ENCODE peak calls at places on chromosomes 3 and 15, in ten cellular contexts. One of them, this sample, is unnamed.

GRCh38 chr3:147807773-147808172 is 398.6 kb downstream of the ZIC1 start:
- DNase-seq in GOT3: no peak
- DNase-seq in kidney glomerular epithelial cell: no peak
- DNase-seq in fibroblast of lung: no peak
- DNase-seq in effector CD4-positive, alpha-beta T cell: no peak
- DNase-seq in effector memory CD8-positive, alpha-beta T cell: no peak
- DNase-seq in activated naive CD8-positive, alpha-beta T cell treated with anti-CD3 and anti-CD28 coated beads for 36 hours: no peak
- DNase-seq in NCI-H2081: no peak
- DNase-seq in HT-29: no peak
- DNase-seq in CD4-positive, alpha-beta T cell: no peak
- DNase-seq in this sample: no peak

GRCh38 chr3:141876891-141877561 is 583 bp downstream of the ATP1B3 start:
- DNase-seq in GOT3: no peak
- DNase-seq in kidney glomerular epithelial cell: peak; percentile 41
- DNase-seq in fibroblast of lung: peak; percentile 35
- DNase-seq in effector CD4-positive, alpha-beta T cell: peak; percentile 28
- DNase-seq in effector memory CD8-positive, alpha-beta T cell: peak; percentile 51
- DNase-seq in activated naive CD8-positive, alpha-beta T cell treated with anti-CD3 and anti-CD28 coated beads for 36 hours: peak; percentile 69
- DNase-seq in NCI-H2081: peak; percentile 33
- DNase-seq in HT-29: peak; percentile 51
- DNase-seq in CD4-positive, alpha-beta T cell: peak; percentile 37
- DNase-seq in this sample: peak; percentile 32

GRCh38 chr3:43894176-43895049 is 203.7 kb downstream of the ABHD5 start:
- DNase-seq in GOT3: no peak
- DNase-seq in kidney glomerular epithelial cell: peak; percentile 60
- DNase-seq in fibroblast of lung: peak; percentile 75
- DNase-seq in effector CD4-positive, alpha-beta T cell: no peak
- DNase-seq in effector memory CD8-positive, alpha-beta T cell: no peak
- DNase-seq in activated naive CD8-positive, alpha-beta T cell treated with anti-CD3 and anti-CD28 coated beads for 36 hours: peak; percentile 56
- DNase-seq in NCI-H2081: peak; percentile 60
- DNase-seq in HT-29: no peak
- DNase-seq in CD4-positive, alpha-beta T cell: no peak
- DNase-seq in this sample: no peak

GRCh38 chr15:69478259-69478687 is 25.7 kb downstream of the RPLP1 start:
- DNase-seq in GOT3: no peak
- DNase-seq in kidney glomerular epithelial cell: peak; percentile 47
- DNase-seq in fibroblast of lung: peak; percentile 58
- DNase-seq in effector CD4-positive, alpha-beta T cell: peak; percentile 43
- DNase-seq in effector memory CD8-positive, alpha-beta T cell: no peak
- DNase-seq in activated naive CD8-positive, alpha-beta T cell treated with anti-CD3 and anti-CD28 coated beads for 36 hours: peak; percentile 50
- DNase-seq in NCI-H2081: peak; percentile 76
- DNase-seq in HT-29: peak; percentile 74
- DNase-seq in CD4-positive, alpha-beta T cell: peak; percentile 23
- DNase-seq in this sample: no peak

GRCh38 chr3:9211155-9211950 is 38.1 kb downstream of the SRGAP3 start:
- DNase-seq in GOT3: no peak
- DNase-seq in kidney glomerular epithelial cell: no peak
- DNase-seq in fibroblast of lung: peak; percentile 42
- DNase-seq in effector CD4-positive, alpha-beta T cell: no peak
- DNase-seq in effector memory CD8-positive, alpha-beta T cell: no peak
- DNase-seq in activated naive CD8-positive, alpha-beta T cell treated with anti-CD3 and anti-CD28 coated beads for 36 hours: no peak
- DNase-seq in NCI-H2081: no peak
- DNase-seq in HT-29: no peak
- DNase-seq in CD4-positive, alpha-beta T cell: no peak
- DNase-seq in this sample: no peak

GRCh38 chr3:127690106-127690505 is 17.4 kb downstream of the ABTB1 start:
- DNase-seq in GOT3: no peak
- DNase-seq in kidney glomerular epithelial cell: peak; percentile 21
- DNase-seq in fibroblast of lung: peak; percentile 49
- DNase-seq in effector CD4-positive, alpha-beta T cell: no peak
- DNase-seq in effector memory CD8-positive, alpha-beta T cell: no peak
- DNase-seq in activated naive CD8-positive, alpha-beta T cell treated with anti-CD3 and anti-CD28 coated beads for 36 hours: no peak
- DNase-seq in NCI-H2081: no peak
- DNase-seq in HT-29: no peak
- DNase-seq in CD4-positive, alpha-beta T cell: no peak
- DNase-seq in this sample: no peak

GRCh38 chr3:177361042-177361938 is 164.0 kb upstream of the TBL1XR1 start:
- DNase-seq in GOT3: no peak
- DNase-seq in kidney glomerular epithelial cell: no peak
- DNase-seq in fibroblast of lung: no peak
- DNase-seq in effector CD4-positive, alpha-beta T cell: no peak
- DNase-seq in effector memory CD8-positive, alpha-beta T cell: no peak
- DNase-seq in activated naive CD8-positive, alpha-beta T cell treated with anti-CD3 and anti-CD28 coated beads for 36 hours: no peak
- DNase-seq in NCI-H2081: no peak
- DNase-seq in HT-29: no peak
- DNase-seq in CD4-positive, alpha-beta T cell: no peak
- DNase-seq in this sample: no peak

GRCh38 chr15:25068696-25069095 is 113.9 kb downstream of the SNRPN start:
- DNase-seq in GOT3: no peak
- DNase-seq in kidney glomerular epithelial cell: no peak
- DNase-seq in fibroblast of lung: no peak
- DNase-seq in effector CD4-positive, alpha-beta T cell: no peak
- DNase-seq in effector memory CD8-positive, alpha-beta T cell: no peak
- DNase-seq in activated naive CD8-positive, alpha-beta T cell treated with anti-CD3 and anti-CD28 coated beads for 36 hours: no peak
- DNase-seq in NCI-H2081: no peak
- DNase-seq in HT-29: no peak
- DNase-seq in CD4-positive, alpha-beta T cell: no peak
- DNase-seq in this sample: no peak

GRCh38 chr3:30438121-30438520 is 168.3 kb upstream of the TGFBR2 start:
- DNase-seq in GOT3: no peak
- DNase-seq in kidney glomerular epithelial cell: no peak
- DNase-seq in fibroblast of lung: no peak
- DNase-seq in effector CD4-positive, alpha-beta T cell: no peak
- DNase-seq in effector memory CD8-positive, alpha-beta T cell: no peak
- DNase-seq in activated naive CD8-positive, alpha-beta T cell treated with anti-CD3 and anti-CD28 coated beads for 36 hours: no peak
- DNase-seq in NCI-H2081: no peak
- DNase-seq in HT-29: no peak
- DNase-seq in CD4-positive, alpha-beta T cell: no peak
- DNase-seq in this sample: no peak

GRCh38 chr3:64533565-64534317 is 154.1 kb downstream of the ADAMTS9 start:
- DNase-seq in GOT3: peak; percentile 21
- DNase-seq in kidney glomerular epithelial cell: peak; percentile 76
- DNase-seq in fibroblast of lung: peak; percentile 93
- DNase-seq in effector CD4-positive, alpha-beta T cell: no peak
- DNase-seq in effector memory CD8-positive, alpha-beta T cell: no peak
- DNase-seq in activated naive CD8-positive, alpha-beta T cell treated with anti-CD3 and anti-CD28 coated beads for 36 hours: peak; percentile 60
- DNase-seq in NCI-H2081: peak; percentile 80
- DNase-seq in HT-29: peak; percentile 68
- DNase-seq in CD4-positive, alpha-beta T cell: peak; percentile 1
- DNase-seq in this sample: no peak

GRCh38 chr15:63466378-63467192 is 37.8 kb upstream of the USP3 start:
- DNase-seq in GOT3: no peak
- DNase-seq in kidney glomerular epithelial cell: peak; percentile 11
- DNase-seq in fibroblast of lung: peak; percentile 72
- DNase-seq in effector CD4-positive, alpha-beta T cell: peak; percentile 57
- DNase-seq in effector memory CD8-positive, alpha-beta T cell: peak; percentile 71
- DNase-seq in activated naive CD8-positive, alpha-beta T cell treated with anti-CD3 and anti-CD28 coated beads for 36 hours: peak; percentile 27
- DNase-seq in NCI-H2081: peak; percentile 77
- DNase-seq in HT-29: peak; percentile 88
- DNase-seq in CD4-positive, alpha-beta T cell: peak; percentile 35
- DNase-seq in this sample: peak; percentile 43

GRCh38 chr3:113532698-113533533 is 561 bp downstream of the SIDT1 start:
- DNase-seq in GOT3: no peak
- DNase-seq in kidney glomerular epithelial cell: no peak
- DNase-seq in fibroblast of lung: no peak
- DNase-seq in effector CD4-positive, alpha-beta T cell: peak; percentile 28
- DNase-seq in effector memory CD8-positive, alpha-beta T cell: peak; percentile 46
- DNase-seq in activated naive CD8-positive, alpha-beta T cell treated with anti-CD3 and anti-CD28 coated beads for 36 hours: peak; percentile 60
- DNase-seq in NCI-H2081: peak; percentile 4
- DNase-seq in HT-29: peak; percentile 23
- DNase-seq in CD4-positive, alpha-beta T cell: no peak
- DNase-seq in this sample: peak; percentile 57

GRCh38 chr3:158568784-158569183 is 2.2 kb upstream of the MLF1 start:
- DNase-seq in GOT3: no peak
- DNase-seq in kidney glomerular epithelial cell: no peak
- DNase-seq in fibroblast of lung: no peak
- DNase-seq in effector CD4-positive, alpha-beta T cell: no peak
- DNase-seq in effector memory CD8-positive, alpha-beta T cell: no peak
- DNase-seq in activated naive CD8-positive, alpha-beta T cell treated with anti-CD3 and anti-CD28 coated beads for 36 hours: no peak
- DNase-seq in NCI-H2081: no peak
- DNase-seq in HT-29: no peak
- DNase-seq in CD4-positive, alpha-beta T cell: no peak
- DNase-seq in this sample: no peak

GRCh38 chr3:53604232-53604631 is 109.8 kb downstream of the CACNA1D start:
- DNase-seq in GOT3: no peak
- DNase-seq in kidney glomerular epithelial cell: no peak
- DNase-seq in fibroblast of lung: no peak
- DNase-seq in effector CD4-positive, alpha-beta T cell: no peak
- DNase-seq in effector memory CD8-positive, alpha-beta T cell: no peak
- DNase-seq in activated naive CD8-positive, alpha-beta T cell treated with anti-CD3 and anti-CD28 coated beads for 36 hours: no peak
- DNase-seq in NCI-H2081: no peak
- DNase-seq in HT-29: no peak
- DNase-seq in CD4-positive, alpha-beta T cell: no peak
- DNase-seq in this sample: no peak

GRCh38 chr3:115862824-115863223 is 239.5 kb downstream of the GAP43 start:
- DNase-seq in GOT3: no peak
- DNase-seq in kidney glomerular epithelial cell: no peak
- DNase-seq in fibroblast of lung: no peak
- DNase-seq in effector CD4-positive, alpha-beta T cell: no peak
- DNase-seq in effector memory CD8-positive, alpha-beta T cell: no peak
- DNase-seq in activated naive CD8-positive, alpha-beta T cell treated with anti-CD3 and anti-CD28 coated beads for 36 hours: no peak
- DNase-seq in NCI-H2081: no peak
- DNase-seq in HT-29: no peak
- DNase-seq in CD4-positive, alpha-beta T cell: no peak
- DNase-seq in this sample: no peak

GRCh38 chr3:44348993-44349392 is 10.4 kb downstream of the TCAIM start:
- DNase-seq in GOT3: no peak
- DNase-seq in kidney glomerular epithelial cell: no peak
- DNase-seq in fibroblast of lung: no peak
- DNase-seq in effector CD4-positive, alpha-beta T cell: no peak
- DNase-seq in effector memory CD8-positive, alpha-beta T cell: no peak
- DNase-seq in activated naive CD8-positive, alpha-beta T cell treated with anti-CD3 and anti-CD28 coated beads for 36 hours: no peak
- DNase-seq in NCI-H2081: no peak
- DNase-seq in HT-29: no peak
- DNase-seq in CD4-positive, alpha-beta T cell: no peak
- DNase-seq in this sample: no peak

GRCh38 chr15:59364238-59364637 is 8.4 kb downstream of the MYO1E start:
- DNase-seq in GOT3: no peak
- DNase-seq in kidney glomerular epithelial cell: no peak
- DNase-seq in fibroblast of lung: no peak
- DNase-seq in effector CD4-positive, alpha-beta T cell: no peak
- DNase-seq in effector memory CD8-positive, alpha-beta T cell: no peak
- DNase-seq in activated naive CD8-positive, alpha-beta T cell treated with anti-CD3 and anti-CD28 coated beads for 36 hours: no peak
- DNase-seq in NCI-H2081: no peak
- DNase-seq in HT-29: no peak
- DNase-seq in CD4-positive, alpha-beta T cell: no peak
- DNase-seq in this sample: no peak

GRCh38 chr3:116607205-116607604 is 102.4 kb upstream of the TUSC7 start:
- DNase-seq in GOT3: no peak
- DNase-seq in kidney glomerular epithelial cell: no peak
- DNase-seq in fibroblast of lung: no peak
- DNase-seq in effector CD4-positive, alpha-beta T cell: no peak
- DNase-seq in effector memory CD8-positive, alpha-beta T cell: no peak
- DNase-seq in activated naive CD8-positive, alpha-beta T cell treated with anti-CD3 and anti-CD28 coated beads for 36 hours: no peak
- DNase-seq in NCI-H2081: no peak
- DNase-seq in HT-29: no peak
- DNase-seq in CD4-positive, alpha-beta T cell: no peak
- DNase-seq in this sample: no peak

GRCh38 chr15:44910981-44911625 is 45.4 kb upstream of the TERB2 start:
- DNase-seq in GOT3: no peak
- DNase-seq in kidney glomerular epithelial cell: no peak
- DNase-seq in fibroblast of lung: no peak
- DNase-seq in effector CD4-positive, alpha-beta T cell: no peak
- DNase-seq in effector memory CD8-positive, alpha-beta T cell: no peak
- DNase-seq in activated naive CD8-positive, alpha-beta T cell treated with anti-CD3 and anti-CD28 coated beads for 36 hours: no peak
- DNase-seq in NCI-H2081: no peak
- DNase-seq in HT-29: no peak
- DNase-seq in CD4-positive, alpha-beta T cell: no peak
- DNase-seq in this sample: no peak

GRCh38 chr3:11118181-11118682 is 36.1 kb upstream of the HRH1 start:
- DNase-seq in GOT3: no peak
- DNase-seq in kidney glomerular epithelial cell: peak; percentile 78
- DNase-seq in fibroblast of lung: peak; percentile 63
- DNase-seq in effector CD4-positive, alpha-beta T cell: no peak
- DNase-seq in effector memory CD8-positive, alpha-beta T cell: no peak
- DNase-seq in activated naive CD8-positive, alpha-beta T cell treated with anti-CD3 and anti-CD28 coated beads for 36 hours: no peak
- DNase-seq in NCI-H2081: no peak
- DNase-seq in HT-29: no peak
- DNase-seq in CD4-positive, alpha-beta T cell: no peak
- DNase-seq in this sample: no peak

GRCh38 chr3:14143826-14144225 is 19.0 kb downstream of the TMEM43 start:
- DNase-seq in GOT3: no peak
- DNase-seq in kidney glomerular epithelial cell: peak; percentile 91
- DNase-seq in fibroblast of lung: peak; percentile 96
- DNase-seq in effector CD4-positive, alpha-beta T cell: no peak
- DNase-seq in effector memory CD8-positive, alpha-beta T cell: no peak
- DNase-seq in activated naive CD8-positive, alpha-beta T cell treated with anti-CD3 and anti-CD28 coated beads for 36 hours: no peak
- DNase-seq in NCI-H2081: no peak
- DNase-seq in HT-29: no peak
- DNase-seq in CD4-positive, alpha-beta T cell: no peak
- DNase-seq in this sample: no peak

GRCh38 chr15:49103002-49103401 is 52.4 kb downstream of the COPS2 start:
- DNase-seq in GOT3: no peak
- DNase-seq in kidney glomerular epithelial cell: no peak
- DNase-seq in fibroblast of lung: no peak
- DNase-seq in effector CD4-positive, alpha-beta T cell: no peak
- DNase-seq in effector memory CD8-positive, alpha-beta T cell: no peak
- DNase-seq in activated naive CD8-positive, alpha-beta T cell treated with anti-CD3 and anti-CD28 coated beads for 36 hours: no peak
- DNase-seq in NCI-H2081: no peak
- DNase-seq in HT-29: no peak
- DNase-seq in CD4-positive, alpha-beta T cell: no peak
- DNase-seq in this sample: no peak

GRCh38 chr15:70323111-70323851 is 225.6 kb upstream of the TLE3 start:
- DNase-seq in GOT3: no peak
- DNase-seq in kidney glomerular epithelial cell: no peak
- DNase-seq in fibroblast of lung: peak; percentile 65
- DNase-seq in effector CD4-positive, alpha-beta T cell: no peak
- DNase-seq in effector memory CD8-positive, alpha-beta T cell: no peak
- DNase-seq in activated naive CD8-positive, alpha-beta T cell treated with anti-CD3 and anti-CD28 coated beads for 36 hours: no peak
- DNase-seq in NCI-H2081: no peak
- DNase-seq in HT-29: peak; percentile 21
- DNase-seq in CD4-positive, alpha-beta T cell: no peak
- DNase-seq in this sample: no peak

GRCh38 chr3:151394611-151395010 is 10.1 kb upstream of the P2RY12 start:
- DNase-seq in GOT3: no peak
- DNase-seq in kidney glomerular epithelial cell: no peak
- DNase-seq in fibroblast of lung: no peak
- DNase-seq in effector CD4-positive, alpha-beta T cell: no peak
- DNase-seq in effector memory CD8-positive, alpha-beta T cell: no peak
- DNase-seq in activated naive CD8-positive, alpha-beta T cell treated with anti-CD3 and anti-CD28 coated beads for 36 hours: no peak
- DNase-seq in NCI-H2081: no peak
- DNase-seq in HT-29: no peak
- DNase-seq in CD4-positive, alpha-beta T cell: no peak
- DNase-seq in this sample: no peak

GRCh38 chr3:43153189-43154083 is 47.6 kb upstream of the POMGNT2 start:
- DNase-seq in GOT3: peak; percentile 30
- DNase-seq in kidney glomerular epithelial cell: no peak
- DNase-seq in fibroblast of lung: peak; percentile 100
- DNase-seq in effector CD4-positive, alpha-beta T cell: no peak
- DNase-seq in effector memory CD8-positive, alpha-beta T cell: no peak
- DNase-seq in activated naive CD8-positive, alpha-beta T cell treated with anti-CD3 and anti-CD28 coated beads for 36 hours: no peak
- DNase-seq in NCI-H2081: no peak
- DNase-seq in HT-29: no peak
- DNase-seq in CD4-positive, alpha-beta T cell: no peak
- DNase-seq in this sample: no peak

GRCh38 chr15:101091080-101092017 is 160.5 kb downstream of the CHSY1 start:
- DNase-seq in GOT3: no peak
- DNase-seq in kidney glomerular epithelial cell: no peak
- DNase-seq in fibroblast of lung: peak; percentile 92
- DNase-seq in effector CD4-positive, alpha-beta T cell: no peak
- DNase-seq in effector memory CD8-positive, alpha-beta T cell: no peak
- DNase-seq in activated naive CD8-positive, alpha-beta T cell treated with anti-CD3 and anti-CD28 coated beads for 36 hours: no peak
- DNase-seq in NCI-H2081: no peak
- DNase-seq in HT-29: no peak
- DNase-seq in CD4-positive, alpha-beta T cell: no peak
- DNase-seq in this sample: no peak

GRCh38 chr15:48720646-48721045 is 75.1 kb upstream of the FBN1 start:
- DNase-seq in GOT3: no peak
- DNase-seq in kidney glomerular epithelial cell: no peak
- DNase-seq in fibroblast of lung: peak; percentile 13
- DNase-seq in effector CD4-positive, alpha-beta T cell: no peak
- DNase-seq in effector memory CD8-positive, alpha-beta T cell: no peak
- DNase-seq in activated naive CD8-positive, alpha-beta T cell treated with anti-CD3 and anti-CD28 coated beads for 36 hours: no peak
- DNase-seq in NCI-H2081: no peak
- DNase-seq in HT-29: no peak
- DNase-seq in CD4-positive, alpha-beta T cell: no peak
- DNase-seq in this sample: no peak

GRCh38 chr3:4977001-4977888 is 2.0 kb upstream of the BHLHE40 start:
- DNase-seq in GOT3: peak; percentile 35
- DNase-seq in kidney glomerular epithelial cell: peak; percentile 79
- DNase-seq in fibroblast of lung: peak; percentile 88
- DNase-seq in effector CD4-positive, alpha-beta T cell: peak; percentile 33
- DNase-seq in effector memory CD8-positive, alpha-beta T cell: peak; percentile 75
- DNase-seq in activated naive CD8-positive, alpha-beta T cell treated with anti-CD3 and anti-CD28 coated beads for 36 hours: peak; percentile 86
- DNase-seq in NCI-H2081: no peak
- DNase-seq in HT-29: peak; percentile 49
- DNase-seq in CD4-positive, alpha-beta T cell: peak; percentile 29
- DNase-seq in this sample: peak; percentile 34

This sample was measured in T-helper 1 cell.